ENCODE peak calls at places on chromosome 22, in five cellular contexts. G is progenitor cell of endocrine pancreas, E is GM23338, C is AG04450, M is WTC11. F is an unnamed sample.

GRCh38 chr22:24969588-24970301 is 17.2 kb downstream of the KIAA1671 start:
- DNase-seq in G (no peak), E (no peak), C (no peak), M (no peak), F (no peak)

GRCh38 chr22:20867179-20868099 is 8.6 kb downstream of the SNAP29 start:
- DNase-seq in G (no peak), E (no peak), C (no peak), M (no peak), F (peak)

GRCh38 chr22:22714600-22715361 is 70.4 kb downstream of the GGTLC2 start:
- DNase-seq in G (no peak), E (no peak), C (no peak), M (no peak), F (no peak)

GRCh38 chr22:35642305-35642741 is 5.9 kb upstream of the APOL6 start:
- DNase-seq in G (no peak), E (no peak), C (no peak), M (no peak), F (no peak)

GRCh38 chr22:43188829-43189545 is 2.1 kb upstream of the TTLL12 start:
- DNase-seq in G (no peak), E (no peak), C (no peak), M (no peak), F (no peak)

GRCh38 chr22:45945621-45946020 is 31.3 kb downstream of the WNT7B start:
- DNase-seq in G (no peak), E (no peak), C (no peak), M (no peak), F (no peak)

GRCh38 chr22:21761086-21761485 is 25.5 kb upstream of the YPEL1 start:
- DNase-seq in G (no peak), E (no peak), C (peak), M (no peak), F (no peak)

GRCh38 chr22:48333816-48334735 is 1493.6 kb downstream of the BRD1 start:
- DNase-seq in G (no peak), E (no peak), C (no peak), M (no peak), F (no peak)

GRCh38 chr22:45008853-45009751 is 703 bp downstream of the PHF21B start:
- DNase-seq in G (peak), E (peak), C (no peak), M (peak), F (no peak)

GRCh38 chr22:17939011-17939410 is 85.3 kb downstream of the MICAL3 start:
- DNase-seq in G (no peak), E (no peak), C (no peak), M (no peak), F (no peak)

GRCh38 chr22:40348025-40348658 is 1.8 kb downstream of the ADSL start:
- DNase-seq in G (no peak), E (peak), C (no peak), M (peak), F (peak)

GRCh38 chr22:40452730-40453487 is 82.5 kb downstream of the SGSM3 start:
- DNase-seq in G (no peak), E (no peak), C (no peak), M (no peak), F (no peak)

GRCh38 chr22:22836635-22837034 is 51.0 kb upstream of the IGLL5 start:
- DNase-seq in G (no peak), E (no peak), C (no peak), M (no peak), F (no peak)

GRCh38 chr22:35618427-35619223 is 1.5 kb upstream of the MB start:
- DNase-seq in G (no peak), E (no peak), C (no peak), M (no peak), F (no peak)

GRCh38 chr22:19496324-19496630 is 16.6 kb downstream of the CDC45 start:
- DNase-seq in G (no peak), E (no peak), C (no peak), M (no peak), F (no peak)

GRCh38 chr22:45538284-45538683 is 35.6 kb downstream of the FBLN1 start:
- DNase-seq in G (no peak), E (no peak), C (no peak), M (no peak), F (no peak)

GRCh38 chr22:17085277-17086091 is 684 bp downstream of the IL17RA start:
- DNase-seq in G (no peak), E (peak), C (no peak), M (peak), F (peak)

GRCh38 chr22:21101877-21102638 is 56.3 kb downstream of the LRRC74B start:
- DNase-seq in G (no peak), E (no peak), C (no peak), M (no peak), F (no peak)

GRCh38 chr22:17418890-17419324 is 49.6 kb downstream of the CECR2 start:
- DNase-seq in G (no peak), E (peak), C (no peak), M (peak), F (no peak)

GRCh38 chr22:45164217-45165123 is 745 bp downstream of the NUP50 start:
- DNase-seq in G (peak), E (peak), C (no peak), M (peak), F (peak)

DNA sequence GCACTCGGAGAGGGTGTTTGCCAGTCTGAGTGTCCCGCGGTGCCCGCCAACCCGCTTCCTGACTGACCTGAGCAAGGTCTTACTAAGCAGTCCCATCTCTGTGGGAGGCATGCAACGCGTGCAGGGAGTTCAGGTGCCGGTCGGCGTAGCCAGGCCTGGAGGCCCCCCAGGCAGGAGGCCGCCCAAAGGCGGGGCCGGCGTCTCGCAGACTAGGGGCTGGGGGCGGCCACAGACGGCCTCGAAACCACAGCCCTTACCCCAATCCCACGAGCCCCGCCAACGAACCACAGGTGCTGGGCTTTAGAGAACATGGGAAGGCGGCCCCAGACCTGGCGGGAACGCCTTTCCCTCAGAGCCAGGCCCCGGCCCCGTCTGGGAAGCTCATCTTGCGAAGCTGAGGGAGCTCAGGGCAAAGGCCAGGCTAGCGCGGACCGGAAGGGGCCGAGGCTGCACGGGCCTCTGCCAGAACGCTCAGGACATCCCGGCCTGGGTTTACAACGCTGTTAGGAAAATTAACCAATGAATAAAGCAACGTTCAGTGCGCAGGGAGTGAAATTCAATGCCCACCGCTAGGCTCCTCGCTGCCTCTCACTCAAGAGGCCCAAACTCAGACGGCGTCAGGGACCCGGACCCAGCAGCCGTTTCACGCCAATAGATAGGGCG is 2.1 kb upstream of the MTFP1 start:
- DNase-seq in G (no peak), E (peak), C (no peak), M (peak), F (no peak)
- TF ChIP-seq CTCF in G (peak), E (no peak), C (peak), M (no peak), F (no peak)

GRCh38 chr22:29740216-29740615 is 20.4 kb downstream of the CABP7 start:
- DNase-seq in G (no peak), E (no peak), C (no peak), M (no peak), F (no peak)
- TF ChIP-seq CTCF in G (no peak), E (no peak), C (no peak), M (no peak), F (no peak)

GRCh38 chr22:49699476-49699875 is 128.2 kb downstream of the BRD1 start:
- DNase-seq in G (no peak), E (no peak), C (no peak), M (no peak), F (no peak)

GRCh38 chr22:49702068-49702397 is 125.6 kb downstream of the BRD1 start:
- DNase-seq in G (no peak), E (no peak), C (no peak), M (no peak), F (no peak)

GRCh38 chr22:49699928-49700498 is 127.7 kb downstream of the BRD1 start:
- DNase-seq in G (no peak), E (no peak), C (no peak), M (no peak), F (no peak)

GRCh38 chr22:49703391-49703926 is 124.2 kb downstream of the BRD1 start:
- DNase-seq in G (no peak), E (no peak), C (no peak), M (no peak), F (no peak)

DNA sequence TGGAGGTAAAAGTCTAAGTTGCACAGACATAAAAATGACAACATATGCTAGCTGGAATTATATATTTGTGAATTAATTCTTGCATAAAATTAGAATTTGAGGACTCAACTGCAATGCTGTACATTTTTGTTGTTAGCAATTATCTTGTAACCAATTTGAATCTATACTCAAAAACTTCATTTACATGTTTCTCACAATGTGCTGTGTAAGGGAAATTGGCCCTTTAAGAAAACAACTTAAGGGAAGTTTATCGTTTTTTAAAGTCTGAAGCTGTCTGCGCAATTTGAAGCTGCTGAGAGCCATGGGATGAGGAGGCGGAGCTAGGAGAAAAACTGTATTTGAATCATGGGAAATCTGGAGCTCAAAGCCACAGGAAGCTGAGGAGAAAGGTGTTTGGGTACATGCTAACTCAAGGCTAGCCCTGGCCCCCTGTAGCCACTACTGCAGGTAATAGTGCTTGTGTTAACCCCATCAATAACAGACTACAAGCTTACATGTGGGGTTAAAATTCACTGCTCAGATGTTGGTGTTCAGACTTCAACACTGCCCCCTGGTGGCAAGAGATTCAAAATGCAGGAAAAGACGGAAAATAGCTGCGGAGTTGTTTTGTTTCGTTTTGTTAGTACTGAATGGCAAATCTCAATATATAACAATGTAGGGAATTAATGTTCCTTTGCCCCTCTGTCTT is 126.1 kb downstream of the BRD1 start:
- DNase-seq in G (no peak), E (peak), C (no peak), M (no peak), F (no peak)
- TF ChIP-seq CTCF in G (peak), E (peak), C (peak), M (peak), F (peak)

DNA sequence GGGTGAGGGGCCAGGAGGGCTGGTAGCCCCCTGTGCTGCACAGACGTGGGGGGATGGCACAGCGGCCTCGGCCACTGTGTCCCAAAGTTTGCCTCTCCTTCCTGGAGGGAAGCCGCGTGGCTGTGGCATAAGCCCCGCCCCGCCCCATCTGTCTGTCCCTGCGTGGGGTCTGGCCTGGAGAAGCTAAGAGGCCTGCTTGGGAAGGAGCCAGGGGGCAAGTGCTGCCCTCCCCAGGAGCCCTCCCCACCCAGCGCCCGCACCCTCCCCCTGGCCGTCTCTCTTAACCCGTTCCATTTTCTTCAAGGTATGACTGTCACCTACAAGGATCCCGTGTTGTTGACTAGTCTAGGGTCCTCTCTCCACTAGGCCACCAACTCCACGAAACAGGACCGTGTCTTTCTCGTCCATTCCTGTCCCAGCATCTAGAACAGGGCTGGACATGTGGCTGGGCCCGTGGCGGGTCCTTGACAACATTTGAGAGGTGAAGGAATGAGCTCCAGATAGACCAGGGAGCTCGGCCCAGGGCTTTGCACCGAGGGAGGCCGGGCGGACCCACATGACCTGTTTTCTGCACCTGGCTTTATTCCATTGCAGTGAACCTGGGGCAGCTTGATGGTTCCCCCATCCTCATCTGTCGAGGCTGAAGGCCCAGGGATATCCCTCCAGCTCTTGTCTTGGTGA is 428.0 kb downstream of the TBC1D22A start:
- DNase-seq in G (no peak), E (no peak), C (no peak), M (no peak), F (peak)
- TF ChIP-seq CTCF in G (no peak), E (no peak), C (no peak), M (no peak), F (no peak)

GRCh38 chr22:27409299-27409698 is 392.3 kb downstream of the MN1 start:
- DNase-seq in G (no peak), E (no peak), C (no peak), M (no peak), F (no peak)
- TF ChIP-seq CTCF in G (no peak), E (peak), C (no peak), M (no peak), F (no peak)

GRCh38 chr22:38834991-38835390 is 8.8 kb downstream of the NPTXR start:
- DNase-seq in G (no peak), E (no peak), C (no peak), M (no peak), F (no peak)
- TF ChIP-seq CTCF in G (no peak), E (no peak), C (no peak), M (no peak), F (no peak)

DNA sequence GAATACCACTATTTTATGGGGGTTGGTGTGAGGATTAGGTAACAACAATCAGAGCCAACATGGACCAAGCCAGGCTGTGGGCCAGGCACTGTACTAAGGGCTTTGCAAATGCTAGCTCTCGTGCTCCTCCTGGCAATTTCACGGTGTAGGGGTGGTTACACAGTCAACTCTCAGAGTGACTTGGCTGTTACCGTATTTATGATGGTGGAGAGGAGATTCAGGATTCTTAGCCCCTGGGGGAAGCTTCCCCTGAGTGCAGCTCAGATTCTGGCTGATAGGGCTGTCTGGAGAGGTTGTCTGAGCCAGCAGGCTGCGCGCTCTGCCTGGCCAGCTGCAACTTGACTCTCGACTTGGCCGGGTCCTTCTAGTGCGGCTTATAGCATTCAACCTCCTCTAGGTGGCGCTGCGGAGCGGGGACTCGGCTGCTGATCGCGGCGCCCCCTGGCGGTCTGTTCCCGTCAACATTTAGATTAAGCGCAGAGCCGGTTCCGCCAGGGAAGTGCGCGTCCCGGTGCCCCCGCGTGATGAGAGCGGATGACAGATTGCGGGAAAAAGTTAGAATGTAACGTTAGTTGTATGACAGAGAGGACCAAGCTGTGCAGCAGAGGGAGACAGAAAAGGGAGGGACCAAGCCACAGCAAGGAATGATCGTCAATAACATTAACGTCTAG is 4.5 kb upstream of the NCF4 start:
- DNase-seq in G (peak), E (peak), C (peak), M (peak), F (peak)
- TF ChIP-seq CTCF in G (peak), E (peak), C (peak), M (peak), F (peak)

F was measured in natural killer cell.